ENCODE peak calls at places on chromosomes 4 and X, in four cellular contexts. Z, F, W and P are unnamed samples.

GRCh38 chr4:109703664-109704351 is 563 bp upstream of the CASP6 start:
- DNase-seq in Z (peak), F (no peak), W (peak), P (no peak)

GRCh38 chr4:151866266-151866918 is 105.6 kb upstream of the GATB start:
- DNase-seq in F (no peak), W (peak), Z (peak), P (no peak)

GRCh38 chrX:132169554-132169953 is 41.7 kb upstream of the FRMD7 start:
- DNase-seq in F (no peak), Z (no peak), W (no peak), P (no peak)

GRCh38 chrX:44183329-44183728 is 160.1 kb downstream of the EFHC2 start:
- DNase-seq in Z (no peak), W (no peak), F (no peak), P (no peak)

GRCh38 chrX:30493348-30493747 is 84.2 kb downstream of the TASL start:
- DNase-seq in Z (no peak), F (no peak), W (no peak), P (no peak)

GRCh38 chr4:185889566-185889965 is 77.6 kb upstream of the SORBS2 start:
- DNase-seq in Z (no peak), W (no peak), F (no peak), P (no peak)

GRCh38 chr4:15396157-15396800 is 31.6 kb upstream of the C1QTNF7 start:
- DNase-seq in F (no peak), Z (peak), W (peak), P (peak)

GRCh38 chrX:2855761-2856160 is 27.0 kb downstream of the GYG2 start:
- DNase-seq in Z (no peak), W (no peak), F (no peak), P (no peak)

GRCh38 chrX:11626351-11626750 is 39.4 kb downstream of the ARHGAP6 start:
- DNase-seq in Z (no peak), F (no peak), W (no peak), P (no peak)

GRCh38 chr4:7120341-7120740 is 52.5 kb upstream of the GRPEL1 start:
- DNase-seq in F (no peak), W (no peak), Z (no peak), P (no peak)

GRCh38 chr4:70816894-70817293 is 22.8 kb downstream of the GRSF1 start:
- DNase-seq in W (no peak), Z (no peak), F (no peak), P (no peak)

GRCh38 chr4:35934370-35934981 is 309.8 kb downstream of the ARAP2 start:
- DNase-seq in Z (peak), F (no peak), W (peak), P (no peak)

GRCh38 chr4:173763374-173763773 is 233.3 kb upstream of the HAND2 start:
- DNase-seq in Z (no peak), W (no peak), F (no peak), P (no peak)

GRCh38 chr4:28831867-28832266 is 1888.3 kb upstream of the PCDH7 start:
- DNase-seq in W (no peak), Z (no peak), F (no peak), P (no peak)

GRCh38 chr4:38268837-38269236 is 308.6 kb downstream of the PTTG2 start:
- DNase-seq in F (no peak), Z (no peak), W (no peak), P (no peak)

GRCh38 chr4:15963568-15963967 is 593 bp upstream of the FGFBP2 start:
- DNase-seq in F (no peak), W (no peak), Z (no peak), P (no peak)

GRCh38 chr4:2728806-2729532 is 27.2 kb downstream of the TNIP2 start:
- DNase-seq in W (no peak), Z (no peak), F (peak), P (no peak)

GRCh38 chr4:5142726-5143125 is 91.4 kb downstream of the STK32B start:
- DNase-seq in Z (peak), W (peak), F (no peak), P (no peak)

GRCh38 chr4:90474484-90474883 is 347.3 kb downstream of the CCSER1 start:
- DNase-seq in F (no peak), Z (no peak), W (no peak), P (no peak)